ENCODE peak calls at places on chromosomes 4 and X, in five cellular contexts. U is BJ, M is cardiac muscle cell, D is endodermal cell, S is HL-60. C is an unnamed sample.

GRCh38 chr4:118923891-118924290 is 35.2 kb downstream of the SYNPO2 start:
- DNase-seq in U (no peak), M (no peak), D (no peak), S (no peak), C (no peak)

GRCh38 chr4:3436048-3436797 is 5.5 kb upstream of the HGFAC start:
- DNase-seq in U (no peak), M (no peak), D (no peak), S (no peak), C (no peak)

GRCh38 chr4:10051536-10052135 is 30.3 kb upstream of the SLC2A9 start:
- DNase-seq in U (no peak), M (no peak), D (no peak), S (no peak), C (no peak)

GRCh38 chrX:48540015-48540350 is 469 bp downstream of the TBC1D25 start:
- DNase-seq in U (no peak), M (peak), D (no peak), S (no peak), C (no peak)

GRCh38 chrX:109600114-109600710 is 24.8 kb downstream of the KCNE5 start:
- DNase-seq in U (no peak), M (peak), D (peak), S (peak), C (no peak)

GRCh38 chrX:153524234-153524633 is 6.8 kb downstream of the ATP2B3 start:
- DNase-seq in U (no peak), M (no peak), D (no peak), S (no peak), C (no peak)

GRCh38 chrX:111283446-111283845 is 13.2 kb upstream of the CAPN6 start:
- DNase-seq in U (no peak), M (no peak), D (no peak), S (no peak), C (no peak)

GRCh38 chr4:157700898-157701694 is 471.7 kb downstream of the GASK1B start:
- DNase-seq in U (no peak), M (no peak), D (no peak), S (no peak), C (no peak)

GRCh38 chr4:1547131-1547862 is 136.8 kb downstream of the FAM53A start:
- DNase-seq in U (no peak), M (peak), D (no peak), S (no peak), C (no peak)

GRCh38 chr4:111689214-111689613 is 456.0 kb upstream of the FAM241A start:
- DNase-seq in U (peak), M (no peak), D (no peak), S (no peak), C (peak)

GRCh38 chrX:38817004-38817703 is 15.9 kb downstream of the MID1IP1 start:
- DNase-seq in U (no peak), M (peak), D (peak), S (no peak), C (no peak)

GRCh38 chr4:39305902-39306677 is 60.1 kb downstream of the RFC1 start:
- DNase-seq in U (no peak), M (no peak), D (no peak), S (no peak), C (no peak)

GRCh38 chr4:112514079-112514448 is 1.9 kb downstream of the NEUROG2 start:
- DNase-seq in U (no peak), M (no peak), D (peak), S (no peak), C (no peak)

GRCh38 chr4:2258091-2259035 is 3.5 kb downstream of the MXD4 start:
- DNase-seq in U (no peak), M (no peak), D (peak), S (no peak), C (no peak)

GRCh38 chr4:143625632-143626031 is 74.8 kb downstream of the FREM3 start:
- DNase-seq in U (no peak), M (no peak), D (no peak), S (no peak), C (no peak)

GRCh38 chr4:6227412-6228157 is 27.2 kb upstream of the JAKMIP1 start:
- DNase-seq in U (no peak), M (no peak), D (peak), S (no peak), C (no peak)

GRCh38 chr4:177187371-177187770 is 122.3 kb upstream of the NEIL3 start:
- DNase-seq in U (no peak), M (no peak), D (no peak), S (no peak), C (no peak)

GRCh38 chr4:2412534-2412884 is 5.9 kb downstream of the ZFYVE28 start:
- DNase-seq in U (no peak), M (no peak), D (no peak), S (no peak), C (no peak)

GRCh38 chr4:2756691-2757350 is 685 bp upstream of the TNIP2 start:
- DNase-seq in U (no peak), M (no peak), D (no peak), S (no peak), C (no peak)

GRCh38 chr4:112031712-112032328 is 113.4 kb upstream of the FAM241A start:
- DNase-seq in U (no peak), M (peak), D (peak), S (no peak), C (peak)

GRCh38 chr4:127856485-127857447 is 23.9 kb upstream of the PLK4 start:
- DNase-seq in U (peak), M (no peak), D (no peak), S (no peak), C (peak)

GRCh38 chrX:16185725-16186136 is 18.4 kb downstream of the MAGEB17 start:
- DNase-seq in U (peak), M (no peak), D (peak), S (peak), C (peak)

GRCh38 chr4:44237643-44238042 is 211.0 kb downstream of the KCTD8 start:
- DNase-seq in U (no peak), M (no peak), D (no peak), S (no peak), C (no peak)

GRCh38 chrX:13376857-13377441 is 57.1 kb upstream of the ATXN3L start:
- DNase-seq in U (peak), M (no peak), D (no peak), S (no peak), C (peak)

GRCh38 chr4:139191373-139191772 is 14.4 kb upstream of the ELF2 start:
- DNase-seq in U (no peak), M (no peak), D (peak), S (no peak), C (no peak)

GRCh38 chrX:83535417-83536244 is 27.5 kb downstream of the POU3F4 start:
- DNase-seq in U (no peak), M (no peak), D (no peak), S (no peak), C (no peak)
- H3K4me3 ChIP-seq in U (no peak), M (no peak), D (no peak), S (no peak), C (no peak)

DNA sequence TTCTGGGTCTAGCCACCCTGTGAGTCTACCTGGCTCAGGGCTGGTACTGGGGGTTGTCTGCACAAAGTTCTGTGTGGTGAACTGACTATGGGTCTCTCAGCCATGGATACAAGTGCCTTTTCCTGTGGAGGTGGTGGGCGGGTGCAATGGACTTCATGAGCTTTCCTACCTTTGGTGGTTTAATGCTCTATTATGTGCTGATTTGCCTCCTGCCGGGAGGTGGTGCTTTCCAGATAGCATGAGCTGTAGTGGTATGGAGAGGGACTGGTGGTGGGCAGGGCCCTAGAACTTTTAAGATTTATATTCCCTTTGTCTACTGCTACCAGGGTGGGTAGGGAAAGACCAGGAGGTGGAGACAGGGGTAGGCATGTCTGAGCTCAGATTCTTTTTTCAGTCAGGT is 48.0 kb downstream of the PBDC1 start:
- DNase-seq in U (no peak), M (no peak), D (peak), S (no peak), C (no peak)
- TF ChIP-seq CTCF in U (no peak), M (no peak), D (no peak), S (no peak), C (no peak)

DNA sequence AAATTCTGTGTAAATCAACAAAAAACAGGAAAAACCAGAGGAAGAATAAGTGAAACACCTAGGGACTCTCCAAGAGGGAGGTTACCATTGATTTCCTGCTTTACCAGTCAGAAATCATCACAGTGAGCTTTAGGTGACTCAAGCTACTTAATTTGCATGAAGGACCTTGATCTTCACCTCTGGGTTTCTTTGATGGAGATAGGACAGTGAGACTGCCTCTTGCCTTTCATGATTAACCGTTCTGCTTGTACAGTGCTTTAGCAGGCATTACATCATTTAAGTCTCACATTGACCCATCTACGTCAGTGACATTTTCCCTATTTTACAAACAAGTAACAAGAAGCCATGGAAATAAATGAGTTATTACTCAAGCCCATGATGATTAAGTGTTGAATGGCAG is 3.4 kb upstream of the GK start:
- DNase-seq in U (no peak), M (no peak), D (no peak), S (no peak), C (no peak)
- H3K4me3 ChIP-seq in U (no peak), M (no peak), D (no peak), S (no peak), C (no peak)

GRCh38 chr4:123777297-123777859 is 380.8 kb downstream of the SPRY1 start:
- DNase-seq in U (no peak), M (no peak), D (no peak), S (no peak), C (no peak)

DNA sequence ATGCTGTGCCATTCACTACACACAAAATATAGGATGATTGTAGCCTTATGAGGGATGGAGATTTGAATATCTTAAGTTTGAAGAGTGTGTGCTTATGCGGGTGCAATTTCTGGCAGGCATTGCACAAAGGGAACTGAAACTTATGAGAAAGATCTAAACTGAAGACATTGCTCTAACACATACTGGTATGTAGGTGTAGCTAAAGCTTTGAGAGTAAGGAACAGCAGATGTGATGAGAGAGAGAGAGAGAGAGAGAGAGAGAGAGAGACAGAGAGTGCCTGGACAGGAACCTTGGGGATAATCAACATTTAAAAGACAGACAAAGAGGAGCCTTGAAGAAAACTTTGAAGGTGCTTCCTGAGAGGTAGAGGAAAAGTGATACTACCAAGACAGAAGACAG is 379.7 kb downstream of the SPRY1 start:
- DNase-seq in U (no peak), M (no peak), D (no peak), S (no peak), C (no peak)
- TF ChIP-seq CTCF in U (no peak), M (no peak), D (no peak), S (no peak), C (no peak)

DNA sequence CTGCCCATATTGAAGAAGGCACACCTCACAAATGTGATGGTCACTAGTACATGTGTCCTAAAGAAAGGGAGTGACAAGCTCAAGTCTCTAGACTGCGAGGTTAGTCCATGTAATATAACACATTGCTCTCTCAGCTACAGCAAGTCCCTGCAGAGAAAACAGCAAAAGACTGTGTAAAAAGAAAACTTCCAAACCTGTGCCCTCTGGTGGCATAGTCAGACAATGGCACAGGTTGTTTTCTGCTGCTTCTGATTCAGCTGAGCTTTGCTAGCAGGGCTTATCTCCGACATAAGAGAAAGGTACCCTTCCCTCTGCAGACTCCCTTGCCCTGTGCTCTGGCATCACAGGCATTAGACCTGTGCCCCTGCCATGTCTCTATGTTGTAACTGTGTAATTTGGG is 1.4 kb upstream of the SERPINA7 start:
- DNase-seq in U (no peak), M (peak), D (peak), S (no peak), C (no peak)
- H3K4me3 ChIP-seq in U (no peak), M (no peak), D (no peak), S (no peak), C (no peak)

GRCh38 chr4:14607578-14607977 is 394.7 kb upstream of the CPEB2 start:
- DNase-seq in U (no peak), M (no peak), D (no peak), S (no peak), C (no peak)
- TF ChIP-seq CTCF in U (no peak), M (no peak), D (no peak), S (no peak), C (no peak)

GRCh38 chr4:40665844-40666243 is 36.2 kb upstream of the RBM47 start:
- DNase-seq in U (no peak), M (no peak), D (no peak), S (no peak), C (no peak)

GRCh38 chr4:40661803-40662202 is 32.1 kb upstream of the RBM47 start:
- DNase-seq in U (no peak), M (no peak), D (no peak), S (no peak), C (no peak)

GRCh38 chr4:40662962-40663604 is 33.4 kb upstream of the RBM47 start:
- DNase-seq in U (peak), M (no peak), D (no peak), S (no peak), C (peak)
- H3K4me3 ChIP-seq in U (no peak), M (no peak), D (no peak), S (no peak), C (no peak)

GRCh38 chr4:102625232-102625930 is 124.2 kb downstream of the NFKB1 start:
- DNase-seq in U (no peak), M (peak), D (peak), S (peak), C (no peak)
- TF ChIP-seq CTCF in U (peak), M (peak), D (peak), S (peak), C (peak)

GRCh38 chr4:101941816-101942358 is 151.4 kb downstream of the BANK1 start:
- DNase-seq in U (no peak), M (no peak), D (no peak), S (no peak), C (no peak)

GRCh38 chr4:101938836-101939235 is 148.3 kb downstream of the BANK1 start:
- DNase-seq in U (no peak), M (no peak), D (no peak), S (no peak), C (no peak)

GRCh38 chr4:101944649-101945048 is 154.1 kb downstream of the BANK1 start:
- DNase-seq in U (peak), M (no peak), D (no peak), S (no peak), C (no peak)

GRCh38 chr4:101948055-101948454 is 157.5 kb downstream of the BANK1 start:
- DNase-seq in U (no peak), M (no peak), D (no peak), S (no peak), C (no peak)

DNA sequence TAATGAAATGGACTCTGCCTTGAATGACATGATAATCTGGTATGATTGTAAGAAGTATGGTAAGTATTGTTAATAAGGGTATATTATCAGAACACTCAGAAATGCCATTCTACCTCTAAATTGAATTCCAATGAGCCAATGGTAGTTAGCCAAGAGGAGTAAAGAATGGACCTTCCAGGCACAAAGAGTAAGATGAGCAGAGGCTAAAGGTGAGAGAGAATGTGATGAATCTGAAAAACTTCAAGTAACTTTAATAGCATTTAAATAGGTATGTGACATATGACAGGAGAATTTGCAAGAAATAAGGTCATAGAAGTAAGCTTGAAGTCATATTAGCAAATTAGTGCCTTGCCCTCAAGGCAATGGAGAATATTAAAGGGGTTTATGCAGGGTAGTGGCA is 152.4 kb downstream of the BANK1 start:
- DNase-seq in U (no peak), M (no peak), D (no peak), S (no peak), C (no peak)
- H3K4me3 ChIP-seq in U (no peak), M (no peak), D (no peak), S (no peak), C (no peak)

DNA sequence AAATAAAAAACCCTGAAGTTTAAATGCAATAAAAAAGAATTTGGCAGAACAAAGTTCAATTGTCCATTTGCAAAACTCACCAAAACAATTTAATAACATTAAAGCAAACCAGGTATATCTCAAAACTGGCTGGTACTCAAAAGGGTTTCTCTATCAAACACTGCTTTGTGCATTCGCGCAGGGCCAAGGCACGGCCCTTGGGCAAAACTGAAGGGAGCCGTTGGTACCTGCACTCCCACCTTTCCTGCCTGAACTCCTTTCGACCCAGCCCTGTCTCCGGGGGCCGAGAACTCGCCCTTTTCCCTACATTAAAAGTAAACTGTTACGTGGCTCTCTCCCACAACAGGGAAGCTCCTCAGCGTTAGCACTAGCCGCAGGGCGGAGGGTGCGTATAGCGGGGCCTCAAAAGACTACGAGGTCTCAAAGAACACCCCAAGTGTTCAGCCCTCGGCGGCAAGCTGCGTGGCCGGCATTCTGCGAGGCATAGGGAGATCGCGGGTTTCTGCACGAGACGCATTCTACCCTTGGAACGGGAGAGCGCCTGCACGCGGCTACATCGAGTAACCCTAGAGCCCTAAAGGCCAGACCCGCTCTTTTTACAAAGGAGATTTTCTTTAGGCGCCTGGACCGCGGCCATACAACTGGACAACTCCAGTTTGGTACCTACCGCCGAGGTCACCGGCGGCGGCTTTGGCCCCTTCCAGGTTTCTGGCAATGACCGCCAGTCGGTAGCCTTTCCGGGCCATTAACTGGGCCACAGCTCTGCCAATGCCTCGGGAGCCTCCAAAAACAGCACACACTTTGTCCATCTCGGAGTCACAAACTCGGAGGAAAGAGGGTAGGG is 552 bp downstream of the CBR4 start:
- DNase-seq in U (no peak), M (peak), D (peak), S (peak), C (no peak)
- TF ChIP-seq CTCF in U (peak), M (peak), D (no peak), S (peak), C (peak)